ENCODE peak calls at places on chromosomes 2 and 18, in five cellular contexts. One of them, this sample, is unnamed.

GRCh38 chr2:108944601-108945241 is 44.3 kb downstream of the EDAR start:
- DNase-seq in activated T-cell treated with anti-CD3 and anti-CD28 coated beads for 1 hour: no peak
- DNase-seq in MV-4-11: no peak
- DNase-seq in endothelial cell of umbilical vein: no peak
- DNase-seq in cardiac muscle cell: no peak
- DNase-seq in this sample: no peak

GRCh38 chr2:96870631-96871255 is 863 bp upstream of the SEMA4C start:
- DNase-seq in activated T-cell treated with anti-CD3 and anti-CD28 coated beads for 1 hour: peak
- DNase-seq in cardiac muscle cell: peak
- DNase-seq in MV-4-11: no peak
- DNase-seq in endothelial cell of umbilical vein: peak
- DNase-seq in this sample: no peak

GRCh38 chr2:153408708-153409107 is 69.9 kb downstream of the RPRM start:
- DNase-seq in endothelial cell of umbilical vein: no peak
- DNase-seq in cardiac muscle cell: no peak
- DNase-seq in activated T-cell treated with anti-CD3 and anti-CD28 coated beads for 1 hour: no peak
- DNase-seq in MV-4-11: no peak
- DNase-seq in this sample: no peak

GRCh38 chr2:166700079-166700478 is 188.2 kb upstream of the XIRP2 start:
- DNase-seq in MV-4-11: peak
- DNase-seq in cardiac muscle cell: no peak
- DNase-seq in endothelial cell of umbilical vein: no peak
- DNase-seq in activated T-cell treated with anti-CD3 and anti-CD28 coated beads for 1 hour: no peak
- DNase-seq in this sample: no peak

GRCh38 chr2:233456111-233456510 is 101.8 kb downstream of the DGKD start:
- DNase-seq in MV-4-11: no peak
- DNase-seq in activated T-cell treated with anti-CD3 and anti-CD28 coated beads for 1 hour: no peak
- DNase-seq in endothelial cell of umbilical vein: no peak
- DNase-seq in cardiac muscle cell: no peak
- DNase-seq in this sample: no peak

GRCh38 chr2:200585730-200586643 is at the start of gene AOX1:
- DNase-seq in activated T-cell treated with anti-CD3 and anti-CD28 coated beads for 1 hour: peak
- DNase-seq in endothelial cell of umbilical vein: peak
- DNase-seq in MV-4-11: no peak
- DNase-seq in cardiac muscle cell: peak
- DNase-seq in this sample: no peak

GRCh38 chr2:153152036-153152435 is 326.5 kb downstream of the RPRM start:
- DNase-seq in activated T-cell treated with anti-CD3 and anti-CD28 coated beads for 1 hour: no peak
- DNase-seq in cardiac muscle cell: no peak
- DNase-seq in endothelial cell of umbilical vein: no peak
- DNase-seq in MV-4-11: no peak
- DNase-seq in this sample: no peak

GRCh38 chr2:205427112-205427511 is 255.2 kb upstream of the NRP2 start:
- DNase-seq in activated T-cell treated with anti-CD3 and anti-CD28 coated beads for 1 hour: no peak
- DNase-seq in cardiac muscle cell: no peak
- DNase-seq in MV-4-11: no peak
- DNase-seq in endothelial cell of umbilical vein: peak
- DNase-seq in this sample: no peak

GRCh38 chr2:223099561-223099960 is 47.6 kb downstream of the KCNE4 start:
- DNase-seq in activated T-cell treated with anti-CD3 and anti-CD28 coated beads for 1 hour: no peak
- DNase-seq in MV-4-11: no peak
- DNase-seq in endothelial cell of umbilical vein: no peak
- DNase-seq in cardiac muscle cell: no peak
- DNase-seq in this sample: no peak

GRCh38 chr2:149490296-149490695 is 97.3 kb downstream of the MMADHC start:
- DNase-seq in activated T-cell treated with anti-CD3 and anti-CD28 coated beads for 1 hour: no peak
- DNase-seq in endothelial cell of umbilical vein: peak
- DNase-seq in cardiac muscle cell: no peak
- DNase-seq in MV-4-11: no peak
- DNase-seq in this sample: no peak

GRCh38 chr2:127219716-127220090 is 396 bp downstream of the CYP27C1 start:
- DNase-seq in endothelial cell of umbilical vein: no peak
- DNase-seq in activated T-cell treated with anti-CD3 and anti-CD28 coated beads for 1 hour: no peak
- DNase-seq in MV-4-11: no peak
- DNase-seq in cardiac muscle cell: peak
- DNase-seq in this sample: no peak

GRCh38 chr2:9975328-9975727 is 23.8 kb downstream of the GRHL1 start:
- DNase-seq in activated T-cell treated with anti-CD3 and anti-CD28 coated beads for 1 hour: no peak
- DNase-seq in endothelial cell of umbilical vein: peak
- DNase-seq in cardiac muscle cell: no peak
- DNase-seq in MV-4-11: no peak
- DNase-seq in this sample: no peak

GRCh38 chr2:88452980-88453582 is 588 bp upstream of the FOXI3 start:
- DNase-seq in cardiac muscle cell: peak
- DNase-seq in MV-4-11: no peak
- DNase-seq in activated T-cell treated with anti-CD3 and anti-CD28 coated beads for 1 hour: no peak
- DNase-seq in endothelial cell of umbilical vein: peak
- DNase-seq in this sample: no peak

GRCh38 chr2:172094319-172095145 is 8.2 kb downstream of the DLX2 start:
- DNase-seq in cardiac muscle cell: no peak
- DNase-seq in MV-4-11: no peak
- DNase-seq in endothelial cell of umbilical vein: no peak
- DNase-seq in activated T-cell treated with anti-CD3 and anti-CD28 coated beads for 1 hour: no peak
- DNase-seq in this sample: peak

GRCh38 chr2:12262681-12263436 is 453.9 kb upstream of the TRIB2 start:
- DNase-seq in MV-4-11: no peak
- DNase-seq in activated T-cell treated with anti-CD3 and anti-CD28 coated beads for 1 hour: no peak
- DNase-seq in cardiac muscle cell: peak
- DNase-seq in endothelial cell of umbilical vein: no peak
- DNase-seq in this sample: no peak

GRCh38 chr2:111985514-111985913 is 69.6 kb upstream of the TMEM87B start:
- DNase-seq in endothelial cell of umbilical vein: no peak
- DNase-seq in MV-4-11: no peak
- DNase-seq in cardiac muscle cell: no peak
- DNase-seq in activated T-cell treated with anti-CD3 and anti-CD28 coated beads for 1 hour: no peak
- DNase-seq in this sample: no peak

GRCh38 chr2:233847248-233847898 is 7.0 kb downstream of the HJURP start:
- DNase-seq in activated T-cell treated with anti-CD3 and anti-CD28 coated beads for 1 hour: no peak
- DNase-seq in MV-4-11: no peak
- DNase-seq in cardiac muscle cell: no peak
- DNase-seq in endothelial cell of umbilical vein: no peak
- DNase-seq in this sample: no peak

GRCh38 chr2:189515264-189515663 is 65.3 kb downstream of the SLC40A1 start:
- DNase-seq in endothelial cell of umbilical vein: no peak
- DNase-seq in activated T-cell treated with anti-CD3 and anti-CD28 coated beads for 1 hour: no peak
- DNase-seq in cardiac muscle cell: no peak
- DNase-seq in MV-4-11: no peak
- DNase-seq in this sample: no peak

GRCh38 chr18:832085-832681 is 20.1 kb upstream of the YES1 start:
- DNase-seq in activated T-cell treated with anti-CD3 and anti-CD28 coated beads for 1 hour: no peak
- DNase-seq in endothelial cell of umbilical vein: no peak
- DNase-seq in cardiac muscle cell: peak
- DNase-seq in MV-4-11: no peak
- DNase-seq in this sample: no peak

GRCh38 chr18:74411475-74411874 is 45.6 kb downstream of the DIPK1C start:
- DNase-seq in MV-4-11: peak
- DNase-seq in activated T-cell treated with anti-CD3 and anti-CD28 coated beads for 1 hour: no peak
- DNase-seq in cardiac muscle cell: no peak
- DNase-seq in endothelial cell of umbilical vein: no peak
- DNase-seq in this sample: no peak

GRCh38 chr2:231927566-231927890 is 1.3 kb upstream of the NPPC start:
- DNase-seq in cardiac muscle cell: no peak
- DNase-seq in endothelial cell of umbilical vein: no peak
- DNase-seq in activated T-cell treated with anti-CD3 and anti-CD28 coated beads for 1 hour: no peak
- DNase-seq in MV-4-11: no peak
- DNase-seq in this sample: no peak

GRCh38 chr2:231549446-231550239 is 19.4 kb upstream of the NMUR1 start:
- DNase-seq in endothelial cell of umbilical vein: peak
- DNase-seq in MV-4-11: no peak
- DNase-seq in activated T-cell treated with anti-CD3 and anti-CD28 coated beads for 1 hour: no peak
- DNase-seq in cardiac muscle cell: no peak
- DNase-seq in this sample: no peak

GRCh38 chr2:3243804-3244203 is 133.8 kb downstream of the EIPR1 start:
- DNase-seq in activated T-cell treated with anti-CD3 and anti-CD28 coated beads for 1 hour: no peak
- DNase-seq in endothelial cell of umbilical vein: no peak
- DNase-seq in MV-4-11: no peak
- DNase-seq in cardiac muscle cell: no peak
- DNase-seq in this sample: no peak

GRCh38 chr18:11909597-11910026 is 1.5 kb upstream of the MPPE1 start:
- DNase-seq in endothelial cell of umbilical vein: peak
- DNase-seq in activated T-cell treated with anti-CD3 and anti-CD28 coated beads for 1 hour: no peak
- DNase-seq in MV-4-11: peak
- DNase-seq in cardiac muscle cell: no peak
- DNase-seq in this sample: no peak

GRCh38 chr2:220033546-220033945 is 406.1 kb downstream of the SLC4A3 start:
- DNase-seq in endothelial cell of umbilical vein: no peak
- DNase-seq in cardiac muscle cell: no peak
- DNase-seq in MV-4-11: no peak
- DNase-seq in activated T-cell treated with anti-CD3 and anti-CD28 coated beads for 1 hour: no peak
- DNase-seq in this sample: no peak

GRCh38 chr2:24365826-24366225 is 5.5 kb upstream of the ITSN2 start:
- DNase-seq in cardiac muscle cell: no peak
- DNase-seq in endothelial cell of umbilical vein: peak
- DNase-seq in MV-4-11: no peak
- DNase-seq in activated T-cell treated with anti-CD3 and anti-CD28 coated beads for 1 hour: no peak
- DNase-seq in this sample: no peak